ENCODE peak calls at places on chromosomes 6 and 20, in nine cellular contexts. One of them, this sample, is unnamed.

GRCh38 chr6:36109092-36109491 is 21.2 kb upstream of the MAPK13 start:
- DNase-seq in neural progenitor cell: no peak
- DNase-seq in heart right ventricle: no peak
- DNase-seq in transverse colon: no peak
- DNase-seq in A549: no peak
- DNase-seq in upper lobe of left lung: no peak
- DNase-seq in heart left ventricle: no peak
- DNase-seq in right lobe of liver: no peak
- DNase-seq in tibial artery: no peak
- DNase-seq in this sample: no peak

GRCh38 chr6:31048090-31048489 is 37.8 kb downstream of the MUC22 start:
- DNase-seq in heart left ventricle: no peak
- DNase-seq in heart right ventricle: no peak
- DNase-seq in upper lobe of left lung: no peak
- DNase-seq in transverse colon: no peak
- DNase-seq in neural progenitor cell: no peak
- DNase-seq in right lobe of liver: no peak
- DNase-seq in A549: no peak
- DNase-seq in tibial artery: no peak
- DNase-seq in this sample: no peak

GRCh38 chr20:60977896-60978295 is 274.2 kb upstream of the CDH4 start:
- DNase-seq in tibial artery: no peak
- DNase-seq in neural progenitor cell: no peak
- DNase-seq in A549: no peak
- DNase-seq in heart left ventricle: no peak
- DNase-seq in heart right ventricle: no peak
- DNase-seq in right lobe of liver: no peak
- DNase-seq in upper lobe of left lung: no peak
- DNase-seq in transverse colon: no peak
- DNase-seq in this sample: peak; percentile 68

GRCh38 chr6:85401186-85402062 is 48.5 kb upstream of the NT5E start:
- DNase-seq in transverse colon: no peak
- DNase-seq in heart right ventricle: no peak
- DNase-seq in neural progenitor cell: no peak
- DNase-seq in tibial artery: no peak
- DNase-seq in A549: no peak
- DNase-seq in upper lobe of left lung: no peak
- DNase-seq in heart left ventricle: no peak
- DNase-seq in right lobe of liver: no peak
- DNase-seq in this sample: no peak

GRCh38 chr20:63016514-63017075 is 9.8 kb upstream of the BHLHE23 start:
- DNase-seq in heart left ventricle: peak; percentile 13
- DNase-seq in upper lobe of left lung: no peak
- DNase-seq in A549: no peak
- DNase-seq in heart right ventricle: peak; percentile 4
- DNase-seq in right lobe of liver: no peak
- DNase-seq in tibial artery: no peak
- DNase-seq in neural progenitor cell: no peak
- DNase-seq in transverse colon: no peak
- DNase-seq in this sample: peak; percentile 78

GRCh38 chr6:126060400-126060799 is 74.1 kb downstream of the TRMT11 start:
- DNase-seq in tibial artery: no peak
- DNase-seq in upper lobe of left lung: no peak
- DNase-seq in heart left ventricle: no peak
- DNase-seq in right lobe of liver: no peak
- DNase-seq in heart right ventricle: no peak
- DNase-seq in neural progenitor cell: no peak
- DNase-seq in A549: no peak
- DNase-seq in transverse colon: no peak
- DNase-seq in this sample: no peak

GRCh38 chr20:49281059-49281912 is 3.4 kb upstream of the ZNFX1 start:
- DNase-seq in transverse colon: no peak
- DNase-seq in A549: peak; percentile 86
- DNase-seq in neural progenitor cell: peak; percentile 89
- DNase-seq in tibial artery: no peak
- DNase-seq in heart right ventricle: no peak
- DNase-seq in heart left ventricle: no peak
- DNase-seq in right lobe of liver: no peak
- DNase-seq in upper lobe of left lung: no peak
- DNase-seq in this sample: no peak

GRCh38 chr6:160041608-160042007 is 72.7 kb downstream of the IGF2R start:
- DNase-seq in A549: no peak
- DNase-seq in neural progenitor cell: no peak
- DNase-seq in transverse colon: no peak
- DNase-seq in heart right ventricle: peak; percentile 39
- DNase-seq in tibial artery: no peak
- DNase-seq in upper lobe of left lung: no peak
- DNase-seq in right lobe of liver: peak; percentile 88
- DNase-seq in heart left ventricle: peak; percentile 84
- DNase-seq in this sample: no peak

GRCh38 chr20:50308513-50309279 is 118.1 kb downstream of the CEBPB start:
- DNase-seq in upper lobe of left lung: peak; percentile 92
- DNase-seq in neural progenitor cell: peak; percentile 73
- DNase-seq in tibial artery: peak; percentile 98
- DNase-seq in transverse colon: peak; percentile 78
- DNase-seq in heart right ventricle: peak; percentile 89
- DNase-seq in heart left ventricle: peak; percentile 93
- DNase-seq in A549: peak; percentile 98
- DNase-seq in right lobe of liver: peak; percentile 97
- DNase-seq in this sample: peak; percentile 100

GRCh38 chr6:123655520-123656306 is 19.0 kb upstream of the TRDN start:
- DNase-seq in right lobe of liver: no peak
- DNase-seq in A549: no peak
- DNase-seq in neural progenitor cell: no peak
- DNase-seq in tibial artery: no peak
- DNase-seq in upper lobe of left lung: no peak
- DNase-seq in heart right ventricle: no peak
- DNase-seq in transverse colon: no peak
- DNase-seq in heart left ventricle: no peak
- DNase-seq in this sample: no peak

GRCh38 chr6:128388380-128388779 is 132.0 kb downstream of the PTPRK start:
- DNase-seq in A549: no peak
- DNase-seq in neural progenitor cell: no peak
- DNase-seq in upper lobe of left lung: no peak
- DNase-seq in transverse colon: no peak
- DNase-seq in heart left ventricle: no peak
- DNase-seq in tibial artery: no peak
- DNase-seq in heart right ventricle: no peak
- DNase-seq in right lobe of liver: no peak
- DNase-seq in this sample: no peak

DNA sequence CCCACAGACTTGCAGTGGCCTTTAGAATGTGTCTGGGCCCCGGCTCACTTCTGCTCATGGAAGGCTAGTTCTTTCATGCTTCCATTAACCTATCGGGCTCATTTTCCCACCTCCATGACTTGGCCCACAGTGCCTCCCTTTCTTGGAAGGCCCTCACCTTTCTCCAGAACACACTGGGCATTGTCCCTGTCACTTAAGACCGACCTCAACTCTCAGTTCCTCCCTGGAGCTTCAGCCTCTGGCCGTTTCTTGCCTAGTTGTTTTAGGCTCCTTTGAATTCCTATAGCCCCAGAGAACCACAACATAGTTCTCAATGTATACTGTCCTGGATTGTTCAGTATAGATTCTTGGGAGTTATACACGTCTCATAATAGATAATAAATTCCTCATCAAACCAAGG is 19.3 kb upstream of the TNFAIP3 start:
- DNase-seq in A549: no peak
- DNase-seq in transverse colon: no peak
- DNase-seq in heart left ventricle: no peak
- DNase-seq in right lobe of liver: no peak
- DNase-seq in tibial artery: no peak
- DNase-seq in neural progenitor cell: no peak
- DNase-seq in heart right ventricle: no peak
- DNase-seq in upper lobe of left lung: no peak
- DNase-seq in this sample: no peak
- H3K4me1 ChIP-seq in A549: peaks cover 5% of the 10 kb centered on the region
- H3K4me1 ChIP-seq in transverse colon: peaks cover 9% of the 10 kb centered on the region
- H3K4me1 ChIP-seq in heart left ventricle: no peaks in the 10 kb centered on the region
- H3K4me1 ChIP-seq in right lobe of liver: no peaks in the 10 kb centered on the region
- H3K4me1 ChIP-seq in tibial artery: no peaks in the 10 kb centered on the region
- H3K4me1 ChIP-seq in neural progenitor cell: no peaks in the 10 kb centered on the region
- H3K4me1 ChIP-seq in heart right ventricle: no peaks in the 10 kb centered on the region
- H3K4me1 ChIP-seq in upper lobe of left lung: peaks cover 2% of the 10 kb centered on the region
- H3K4me1 ChIP-seq in this sample: peaks cover 22% of the 10 kb centered on the region

DNA sequence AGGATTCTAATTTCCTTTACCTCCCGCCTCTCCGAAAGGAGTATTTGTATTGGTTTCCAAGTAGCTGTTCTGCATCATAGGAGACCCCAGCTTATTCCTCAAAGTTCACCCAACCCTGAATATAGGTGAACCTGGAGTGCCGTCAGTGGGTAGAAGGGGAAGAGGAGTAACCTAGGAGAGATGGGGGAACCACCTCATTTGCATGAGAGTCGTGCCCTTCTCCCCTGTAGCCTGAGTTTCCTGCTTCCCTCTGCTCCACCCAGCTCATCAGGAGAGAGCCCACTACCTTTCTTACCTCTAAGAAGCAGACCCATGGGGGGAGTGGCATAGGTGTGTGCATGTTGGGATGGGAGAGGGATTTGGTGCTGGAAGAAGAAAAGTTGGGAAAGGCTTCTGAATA is 17.3 kb upstream of the WFDC2 start:
- DNase-seq in heart right ventricle: no peak
- DNase-seq in heart left ventricle: no peak
- DNase-seq in neural progenitor cell: no peak
- DNase-seq in tibial artery: no peak
- DNase-seq in A549: no peak
- DNase-seq in upper lobe of left lung: no peak
- DNase-seq in right lobe of liver: no peak
- DNase-seq in transverse colon: no peak
- DNase-seq in this sample: no peak
- H3K4me3 ChIP-seq in heart right ventricle: no peak overlapping the region
- H3K4me3 ChIP-seq in heart left ventricle: no peak overlapping the region
- H3K4me3 ChIP-seq in neural progenitor cell: no peak overlapping the region
- H3K4me3 ChIP-seq in tibial artery: no peak overlapping the region
- H3K4me3 ChIP-seq in A549: no peak overlapping the region
- H3K4me3 ChIP-seq in upper lobe of left lung: no peak overlapping the region
- H3K4me3 ChIP-seq in right lobe of liver: no peak overlapping the region
- H3K4me3 ChIP-seq in transverse colon: no peak overlapping the region
- H3K4me3 ChIP-seq in this sample: no peak overlapping the region

GRCh38 chr6:45715508-45715803 is 300.2 kb downstream of the CLIC5 start:
- DNase-seq in upper lobe of left lung: no peak
- DNase-seq in right lobe of liver: no peak
- DNase-seq in A549: no peak
- DNase-seq in heart right ventricle: no peak
- DNase-seq in tibial artery: no peak
- DNase-seq in neural progenitor cell: no peak
- DNase-seq in heart left ventricle: no peak
- DNase-seq in transverse colon: no peak
- DNase-seq in this sample: no peak

GRCh38 chr6:45717027-45717426 is 298.6 kb downstream of the CLIC5 start:
- DNase-seq in right lobe of liver: no peak
- DNase-seq in A549: no peak
- DNase-seq in tibial artery: no peak
- DNase-seq in upper lobe of left lung: no peak
- DNase-seq in transverse colon: no peak
- DNase-seq in heart left ventricle: no peak
- DNase-seq in neural progenitor cell: no peak
- DNase-seq in heart right ventricle: no peak
- DNase-seq in this sample: no peak

GRCh38 chr6:45717715-45718114 is 297.9 kb downstream of the CLIC5 start:
- DNase-seq in A549: no peak
- DNase-seq in transverse colon: no peak
- DNase-seq in tibial artery: no peak
- DNase-seq in heart left ventricle: no peak
- DNase-seq in upper lobe of left lung: no peak
- DNase-seq in neural progenitor cell: no peak
- DNase-seq in heart right ventricle: no peak
- DNase-seq in right lobe of liver: no peak
- DNase-seq in this sample: no peak

GRCh38 chr6:45721665-45722064 is 294.0 kb downstream of the CLIC5 start:
- DNase-seq in right lobe of liver: no peak
- DNase-seq in A549: no peak
- DNase-seq in heart right ventricle: no peak
- DNase-seq in transverse colon: no peak
- DNase-seq in tibial artery: no peak
- DNase-seq in heart left ventricle: no peak
- DNase-seq in neural progenitor cell: no peak
- DNase-seq in upper lobe of left lung: no peak
- DNase-seq in this sample: no peak

DNA sequence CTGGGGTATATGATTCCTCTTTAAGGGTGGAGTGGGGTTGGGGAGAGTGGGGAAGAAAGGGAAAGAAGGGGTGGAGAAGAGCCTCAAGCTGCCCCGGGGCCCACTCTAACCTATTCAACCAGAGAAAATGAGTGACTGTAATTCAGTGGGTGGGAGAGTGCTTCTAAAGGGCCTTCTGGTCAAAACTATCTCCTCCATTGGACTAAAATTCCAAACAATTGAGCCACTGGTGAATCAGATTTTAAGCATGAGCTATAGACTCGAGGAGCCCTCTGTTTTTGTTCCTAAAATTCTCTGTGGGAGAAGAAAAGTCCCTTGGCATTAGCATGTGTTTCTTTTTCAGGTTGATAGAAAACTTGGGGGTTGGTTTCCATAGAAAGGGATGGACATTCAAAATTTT is 296.8 kb downstream of the CLIC5 start:
- DNase-seq in heart right ventricle: no peak
- DNase-seq in tibial artery: no peak
- DNase-seq in transverse colon: no peak
- DNase-seq in A549: no peak
- DNase-seq in heart left ventricle: no peak
- DNase-seq in right lobe of liver: no peak
- DNase-seq in neural progenitor cell: no peak
- DNase-seq in upper lobe of left lung: no peak
- DNase-seq in this sample: no peak
- H3K27ac ChIP-seq in heart right ventricle: no peak overlapping the region
- H3K27ac ChIP-seq in tibial artery: no peak overlapping the region
- H3K27ac ChIP-seq in transverse colon: no peak overlapping the region
- H3K27ac ChIP-seq in A549: no peak overlapping the region
- H3K27ac ChIP-seq in heart left ventricle: no peak overlapping the region
- H3K27ac ChIP-seq in right lobe of liver: no peak overlapping the region
- H3K27ac ChIP-seq in neural progenitor cell: no peak overlapping the region
- H3K27ac ChIP-seq in upper lobe of left lung: no peak overlapping the region
- H3K27ac ChIP-seq in this sample: no peak overlapping the region

DNA sequence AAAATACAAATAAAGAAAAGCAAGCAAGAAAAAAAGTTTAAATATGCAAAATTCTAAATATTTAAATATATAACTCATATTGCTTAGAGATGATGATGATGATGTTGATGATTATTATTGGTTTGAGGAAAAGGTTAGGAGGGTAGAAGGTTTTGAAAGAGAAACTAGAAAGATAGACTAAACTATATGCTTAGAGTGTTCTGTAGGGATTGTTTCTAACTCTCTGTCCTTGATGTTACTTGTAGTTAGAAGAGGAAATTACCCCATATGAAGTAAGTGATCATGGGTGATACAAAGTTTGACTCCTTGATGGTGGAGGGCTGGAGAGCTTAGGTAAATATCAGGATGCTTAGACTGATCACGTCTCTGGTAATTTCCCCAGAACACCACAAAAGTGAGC is 159.5 kb downstream of the MEI4 start:
- DNase-seq in right lobe of liver: no peak
- DNase-seq in neural progenitor cell: no peak
- DNase-seq in heart left ventricle: no peak
- DNase-seq in A549: no peak
- DNase-seq in tibial artery: no peak
- DNase-seq in transverse colon: no peak
- DNase-seq in upper lobe of left lung: no peak
- DNase-seq in heart right ventricle: no peak
- DNase-seq in this sample: no peak
- H3K4me1 ChIP-seq in right lobe of liver: no peaks in the 10 kb centered on the region
- H3K4me1 ChIP-seq in neural progenitor cell: peaks cover 20% of the 10 kb centered on the region
- H3K4me1 ChIP-seq in heart left ventricle: no peaks in the 10 kb centered on the region
- H3K4me1 ChIP-seq in A549: no peaks in the 10 kb centered on the region
- H3K4me1 ChIP-seq in tibial artery: no peaks in the 10 kb centered on the region
- H3K4me1 ChIP-seq in transverse colon: no peaks in the 10 kb centered on the region
- H3K4me1 ChIP-seq in upper lobe of left lung: no peaks in the 10 kb centered on the region
- H3K4me1 ChIP-seq in heart right ventricle: no peaks in the 10 kb centered on the region
- H3K4me1 ChIP-seq in this sample: no peaks in the 10 kb centered on the region

GRCh38 chr6:111472933-111473435 is 10.0 kb downstream of the REV3L start:
- DNase-seq in transverse colon: no peak
- DNase-seq in A549: no peak
- DNase-seq in right lobe of liver: no peak
- DNase-seq in heart right ventricle: no peak
- DNase-seq in neural progenitor cell: no peak
- DNase-seq in heart left ventricle: no peak
- DNase-seq in tibial artery: no peak
- DNase-seq in upper lobe of left lung: no peak
- DNase-seq in this sample: no peak
- H3K4me3 ChIP-seq in transverse colon: no peak overlapping the region
- H3K4me3 ChIP-seq in A549: no peak overlapping the region
- H3K4me3 ChIP-seq in right lobe of liver: no peak overlapping the region
- H3K4me3 ChIP-seq in heart right ventricle: no peak overlapping the region
- H3K4me3 ChIP-seq in neural progenitor cell: no peak overlapping the region
- H3K4me3 ChIP-seq in heart left ventricle: no peak overlapping the region
- H3K4me3 ChIP-seq in tibial artery: no peak overlapping the region
- H3K4me3 ChIP-seq in upper lobe of left lung: no peak overlapping the region
- H3K4me3 ChIP-seq in this sample: no peak overlapping the region

This sample was measured in RWPE2.